ENCODE peak calls at places on chromosomes 13 and 19, in ten cellular contexts. X is A549, Y is transverse colon, P is upper lobe of left lung, T is suprapubic skin, C is SK-N-SH, W is stomach, L is tibial nerve, U is GM12878, G is H1. S is an unnamed sample.

GRCh38 chr19:49421039-49421877 is 2.0 kb downstream of the PTH2 start:
- DNase-seq in Y (peak), X (no peak), U (no peak), C (peak), L (peak), G (peak), P (peak), T (no peak), W (peak), S (no peak)

GRCh38 chr13:41756198-41756885 is 204.6 kb downstream of the VWA8 start:
- DNase-seq in T (no peak), G (no peak), C (no peak), P (no peak), U (no peak), X (no peak), Y (no peak), W (no peak), L (no peak), S (no peak)

GRCh38 chr13:35143123-35143522 is 201.1 kb downstream of the NBEA start:
- DNase-seq in T (no peak), L (no peak), Y (no peak), C (no peak), W (no peak), X (no peak), G (no peak), P (peak), U (no peak), S (no peak)

GRCh38 chr19:2312819-2313501 is 5.0 kb upstream of the LINGO3 start:
- DNase-seq in Y (no peak), G (peak), P (no peak), L (no peak), C (no peak), T (no peak), X (no peak), W (no peak), U (no peak), S (no peak)

GRCh38 chr13:91133941-91134772 is 213.3 kb upstream of the MIR17HG start:
- DNase-seq in C (peak), L (peak), Y (peak), U (no peak), G (no peak), X (peak), W (peak), P (peak), T (no peak), S (no peak)

GRCh38 chr19:39740395-39740794 is 2.6 kb upstream of the CLC start:
- DNase-seq in C (no peak), T (no peak), P (no peak), L (no peak), G (no peak), Y (no peak), W (no peak), X (no peak), U (no peak), S (no peak)

GRCh38 chr13:77919351-77920294 is 992 bp upstream of the EDNRB start:
- DNase-seq in W (no peak), Y (peak), P (peak), C (peak), U (no peak), T (peak), L (peak), G (peak), X (no peak), S (no peak)

GRCh38 chr13:59673301-59673700 is 490.4 kb downstream of the DIAPH3 start:
- DNase-seq in Y (no peak), X (no peak), W (no peak), U (no peak), L (no peak), P (no peak), T (no peak), G (no peak), C (no peak), S (no peak)

GRCh38 chr13:39946769-39947168 is 291.3 kb downstream of the COG6 start:
- DNase-seq in Y (no peak), W (no peak), C (no peak), U (no peak), P (no peak), X (no peak), G (no peak), L (no peak), T (no peak), S (no peak)

GRCh38 chr13:100883453-100883852 is 208.9 kb upstream of the TMTC4 start:
- DNase-seq in Y (no peak), L (no peak), U (no peak), P (no peak), X (no peak), G (no peak), T (no peak), C (no peak), W (no peak), S (no peak)

DNA sequence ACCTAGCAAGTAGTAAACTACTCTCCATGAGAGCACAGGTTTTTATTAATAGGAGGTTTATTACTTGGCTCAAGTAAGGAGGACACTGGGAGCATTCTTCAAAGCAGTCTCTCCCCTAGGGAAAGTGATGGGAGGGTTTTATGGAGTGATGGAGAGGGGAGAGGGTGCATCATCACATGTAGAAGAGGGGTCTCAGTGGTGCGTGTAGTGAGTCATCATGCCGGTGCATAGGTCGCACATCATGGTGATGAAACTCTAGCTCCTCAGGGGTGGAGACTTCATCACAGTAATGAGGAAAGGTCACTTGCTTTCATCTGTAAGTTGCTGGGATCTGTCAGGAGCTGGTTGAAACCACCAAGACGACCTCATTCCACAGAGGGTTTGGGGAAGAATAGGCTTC is 210.8 kb upstream of the UBL3 start:
- DNase-seq in L (no peak), U (no peak), P (no peak), C (no peak), T (no peak), X (no peak), W (no peak), Y (no peak), G (no peak), S (no peak)
- H3K4me3 ChIP-seq in L (no peak), U (no peak), P (no peak), C (no peak), T (no peak), X (no peak), W (no peak), Y (no peak), G (no peak), S (no peak)

GRCh38 chr13:25821761-25822160 is 230.1 kb downstream of the SHISA2 start:
- DNase-seq in T (no peak), Y (no peak), C (no peak), L (no peak), P (no peak), W (no peak), G (no peak), U (no peak), X (no peak), S (no peak)
- TF ChIP-seq EP300 in T (no peak), Y (no peak), C (no peak), L (no peak), P (no peak), W (no peak), G (no peak), U (no peak), X (no peak), S (no peak)

DNA sequence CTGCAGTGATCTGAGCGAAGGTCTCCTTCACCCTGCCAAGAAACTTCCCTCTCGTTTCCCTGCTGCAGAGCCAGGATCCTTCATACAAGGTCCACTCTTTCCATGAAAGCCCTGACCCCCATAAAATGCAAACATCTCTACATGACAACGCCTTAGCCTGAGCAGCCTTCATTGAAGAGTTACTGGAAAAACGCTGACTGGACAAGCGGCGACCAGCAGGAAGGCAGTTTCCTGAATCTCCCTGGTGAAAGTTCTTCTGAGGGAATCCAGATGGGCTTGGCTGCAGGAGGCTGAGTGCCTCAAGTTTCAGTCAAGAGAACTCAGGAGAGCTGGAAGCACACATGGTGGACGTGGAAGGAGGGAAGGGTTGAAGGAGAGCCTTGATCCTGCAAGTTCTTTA is 17.7 kb downstream of the GSX1 start:
- DNase-seq in C (no peak), P (no peak), U (no peak), W (no peak), T (no peak), Y (no peak), G (no peak), X (no peak), L (no peak), S (no peak)
- H3K27ac ChIP-seq in C (no peak), P (no peak), U (no peak), W (no peak), T (no peak), Y (no peak), G (no peak), X (no peak), L (no peak), S (no peak)

GRCh38 chr19:50659318-50660082 is 10.3 kb downstream of the C19orf81 start:
- DNase-seq in T (no peak), W (no peak), G (no peak), X (no peak), L (no peak), C (peak), Y (no peak), U (no peak), P (no peak), S (no peak)
- H3K4me3 ChIP-seq in T (peak), W (peak), G (peak), X (peak), L (no peak), C (peak), Y (peak), U (no peak), P (no peak), S (no peak)

DNA sequence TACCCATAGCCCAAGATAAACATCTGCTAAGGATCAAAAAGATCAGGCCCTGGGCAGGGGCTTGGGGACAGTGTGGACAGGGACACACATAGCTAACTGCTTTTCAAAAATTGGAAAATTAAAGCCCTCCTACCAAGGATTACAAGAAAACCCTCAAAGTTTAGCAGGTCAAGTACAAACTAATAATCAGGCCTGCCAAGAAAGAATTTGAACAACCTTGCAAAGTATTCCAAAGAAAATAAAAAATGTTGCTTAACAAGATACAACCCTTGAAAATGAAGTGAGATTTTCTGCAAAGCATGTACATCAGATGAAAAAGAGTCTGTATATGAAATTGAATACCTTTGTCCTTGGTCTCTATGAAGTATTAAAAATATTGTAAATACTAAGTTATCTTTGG is 67.3 kb downstream of the KLF12 start:
- DNase-seq in U (no peak), X (no peak), L (no peak), Y (no peak), G (no peak), W (no peak), T (no peak), P (no peak), C (no peak), S (no peak)
- TF ChIP-seq EP300 in U (no peak), X (no peak), L (no peak), Y (no peak), G (no peak), W (no peak), T (no peak), P (no peak), C (no peak), S (no peak)

GRCh38 chr19:3785464-3785937 is 680 bp downstream of the MATK start:
- DNase-seq in U (no peak), G (no peak), C (no peak), T (no peak), L (no peak), P (no peak), Y (no peak), X (no peak), W (no peak), S (no peak)
- H3K27ac ChIP-seq in U (no peak), G (no peak), C (no peak), T (no peak), L (no peak), P (peak), Y (no peak), X (no peak), W (no peak), S (no peak)

GRCh38 chr13:114128624-114129522 is 3.5 kb downstream of the RASA3 start:
- DNase-seq in W (peak), G (no peak), P (peak), C (no peak), Y (peak), U (peak), X (no peak), L (peak), T (peak), S (peak)

GRCh38 chr13:114128348-114128623 is 4.1 kb downstream of the RASA3 start:
- DNase-seq in U (no peak), C (no peak), W (no peak), L (no peak), T (no peak), P (no peak), X (no peak), Y (no peak), G (no peak), S (no peak)

GRCh38 chr13:114130708-114131580 is 1.5 kb downstream of the RASA3 start:
- DNase-seq in G (no peak), X (peak), C (peak), L (peak), T (no peak), P (peak), W (no peak), Y (peak), U (no peak), S (no peak)

GRCh38 chr13:114130131-114130707 is 2.2 kb downstream of the RASA3 start:
- DNase-seq in L (no peak), G (no peak), U (no peak), X (no peak), P (no peak), W (no peak), Y (no peak), C (no peak), T (no peak), S (no peak)

DNA sequence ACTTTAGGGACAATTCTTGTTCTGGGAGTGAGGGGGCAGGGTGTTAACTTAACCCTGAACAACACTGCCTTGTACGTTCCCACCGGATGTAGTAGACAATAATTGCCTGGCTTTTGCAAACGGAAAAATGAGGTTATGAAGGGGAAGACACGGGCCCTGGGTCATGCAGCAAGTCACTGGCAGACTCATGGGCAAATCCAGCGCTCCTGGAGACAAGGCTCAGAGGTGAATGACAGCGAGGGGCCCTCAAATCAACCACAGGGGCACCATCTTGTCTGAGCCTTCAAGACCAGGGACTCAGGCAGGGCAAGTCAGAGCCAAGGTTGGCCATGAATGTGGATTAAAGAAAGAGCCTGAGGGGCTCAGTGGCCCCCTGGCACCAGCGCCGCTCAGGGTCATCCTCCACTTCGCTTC is 2.8 kb downstream of the RASA3 start:
- DNase-seq in P (no peak), T (no peak), G (no peak), W (no peak), Y (no peak), U (no peak), C (no peak), L (no peak), X (no peak), S (no peak)
- H3K4me3 ChIP-seq in P (no peak), T (no peak), G (no peak), W (no peak), Y (no peak), U (peak), C (no peak), L (no peak), X (no peak), S (no peak)